ENCODE peak calls at places on chromosomes 13 and 19, in five cellular contexts. F is NB4, A is T-helper 1 cell, N is GM23248, C is heart left ventricle. K is an unnamed sample.

GRCh38 chr19:51181377-51181912 is 39.3 kb downstream of the SIGLEC7 start:
- DNase-seq in F (no peak), A (no peak), N (no peak), C (no peak), K (no peak)

GRCh38 chr13:22461854-22462565 is 718.8 kb upstream of the SGCG start:
- DNase-seq in F (no peak), A (no peak), N (peak), C (no peak), K (no peak)

GRCh38 chr13:51370811-51371210 is 31.3 kb downstream of the SERPINE3 start:
- DNase-seq in F (no peak), A (no peak), N (no peak), C (no peak), K (no peak)

GRCh38 chr13:42367836-42368235 is 95.9 kb downstream of the AKAP11 start:
- DNase-seq in F (peak), A (no peak), N (no peak), C (no peak), K (no peak)

GRCh38 chr19:40756502-40757110 is 5.6 kb downstream of the SNRPA start:
- DNase-seq in F (no peak), A (peak), N (no peak), C (no peak), K (no peak)

GRCh38 chr19:39166571-39167391 is 30.0 kb upstream of the NCCRP1 start:
- DNase-seq in F (no peak), A (no peak), N (no peak), C (peak), K (no peak)

GRCh38 chr13:59679239-59679638 is 484.5 kb downstream of the DIAPH3 start:
- DNase-seq in F (no peak), A (no peak), N (no peak), C (no peak), K (no peak)

GRCh38 chr19:35744335-35744687 is 907 bp downstream of the U2AF1L4 start:
- DNase-seq in F (no peak), A (no peak), N (no peak), C (no peak), K (no peak)

GRCh38 chr13:21014139-21014665 is 47.2 kb downstream of the LATS2 start:
- DNase-seq in F (no peak), A (no peak), N (no peak), C (no peak), K (no peak)

GRCh38 chr13:29771247-29771646 is 79.2 kb downstream of the UBL3 start:
- DNase-seq in F (peak), A (no peak), N (peak), C (no peak), K (no peak)

GRCh38 chr13:111469450-111469849 is 149.0 kb downstream of the TEX29 start:
- DNase-seq in F (no peak), A (no peak), N (no peak), C (no peak), K (no peak)

GRCh38 chr19:38618590-38619360 is at the start of gene EIF3K:
- DNase-seq in F (peak), A (peak), N (peak), C (peak), K (peak)

GRCh38 chr13:51849145-51850101 is 4.4 kb upstream of the TMEM272 start:
- DNase-seq in F (peak), A (no peak), N (peak), C (no peak), K (no peak)

GRCh38 chr13:110636053-110636475 is 20.7 kb downstream of the NAXD start:
- DNase-seq in F (no peak), A (no peak), N (no peak), C (no peak), K (no peak)

GRCh38 chr13:108700421-108701170 is 71.2 kb downstream of the MYO16 start:
- DNase-seq in F (no peak), A (no peak), N (no peak), C (no peak), K (no peak)

GRCh38 chr13:88246239-88246638 is 575.1 kb downstream of the SLITRK5 start:
- DNase-seq in F (no peak), A (no peak), N (no peak), C (no peak), K (no peak)

GRCh38 chr13:39149896-39150295 is 111.6 kb downstream of the NHLRC3 start:
- DNase-seq in F (no peak), A (no peak), N (no peak), C (no peak), K (no peak)

GRCh38 chr19:2274937-2275535 is 6.9 kb downstream of the PEAK3 start:
- DNase-seq in F (peak), A (no peak), N (peak), C (peak), K (peak)

GRCh38 chr13:30759748-30760147 is 24.4 kb downstream of the ALOX5AP start:
- DNase-seq in F (no peak), A (no peak), N (peak), C (no peak), K (no peak)

GRCh38 chr13:20700288-20700687 is 3.2 kb upstream of the IL17D start:
- DNase-seq in F (no peak), A (no peak), N (no peak), C (no peak), K (no peak)

GRCh38 chr19:6424190-6424938 is at the start of gene KHSRP:
- DNase-seq in F (peak), A (peak), N (peak), C (peak), K (no peak)

GRCh38 chr13:112940236-112940635 is 28.8 kb upstream of the MCF2L start:
- DNase-seq in F (no peak), A (no peak), N (no peak), C (no peak), K (no peak)

GRCh38 chr19:30017172-30017571 is 75.1 kb downstream of the URI1 start:
- DNase-seq in F (no peak), A (no peak), N (no peak), C (no peak), K (no peak)

GRCh38 chr13:94711561-94712286 is 621 bp downstream of the SOX21 start:
- DNase-seq in F (no peak), A (no peak), N (peak), C (no peak), K (no peak)

K was measured in frontal cortex.